ENCODE peak calls at places on chromosomes 16 and 17, in six cellular contexts. One of them, this sample, is unnamed.

GRCh38 chr16:31869511-31870201 is 4.0 kb upstream of the ZNF267 start:
- DNase-seq in stimulated activated CD8-positive, alpha-beta memory T cell treated with anti-CD3 and anti-CD28 coated beads, Interleukin-15, amount 100 ng/mL, for 1 hour: no peak
- DNase-seq in astrocyte of the cerebellum: no peak
- DNase-seq in head of caudate nucleus: peak; percentile 50
- DNase-seq in KBM-7: peak; percentile 93
- DNase-seq in effector memory CD4-positive, alpha-beta T cell: peak; percentile 77
- DNase-seq in this sample: no peak

GRCh38 chr17:72702998-72703397 is 389.5 kb downstream of the SLC39A11 start:
- DNase-seq in stimulated activated CD8-positive, alpha-beta memory T cell treated with anti-CD3 and anti-CD28 coated beads, Interleukin-15, amount 100 ng/mL, for 1 hour: no peak
- DNase-seq in astrocyte of the cerebellum: no peak
- DNase-seq in head of caudate nucleus: no peak
- DNase-seq in KBM-7: no peak
- DNase-seq in effector memory CD4-positive, alpha-beta T cell: no peak
- DNase-seq in this sample: no peak

GRCh38 chr17:42322382-42323267 is 34.3 kb downstream of the STAT5A start:
- DNase-seq in stimulated activated CD8-positive, alpha-beta memory T cell treated with anti-CD3 and anti-CD28 coated beads, Interleukin-15, amount 100 ng/mL, for 1 hour: peak; percentile 96
- DNase-seq in astrocyte of the cerebellum: peak; percentile 90
- DNase-seq in head of caudate nucleus: peak; percentile 93
- DNase-seq in KBM-7: peak; percentile 96
- DNase-seq in effector memory CD4-positive, alpha-beta T cell: peak; percentile 83
- DNase-seq in this sample: peak; percentile 65

GRCh38 chr17:79946352-79947231 is 89.1 kb downstream of the TBC1D16 start:
- DNase-seq in stimulated activated CD8-positive, alpha-beta memory T cell treated with anti-CD3 and anti-CD28 coated beads, Interleukin-15, amount 100 ng/mL, for 1 hour: no peak
- DNase-seq in astrocyte of the cerebellum: no peak
- DNase-seq in head of caudate nucleus: peak; percentile 10
- DNase-seq in KBM-7: no peak
- DNase-seq in effector memory CD4-positive, alpha-beta T cell: no peak
- DNase-seq in this sample: no peak

GRCh38 chr17:70190959-70191805 is 21.9 kb downstream of the KCNJ2 start:
- DNase-seq in stimulated activated CD8-positive, alpha-beta memory T cell treated with anti-CD3 and anti-CD28 coated beads, Interleukin-15, amount 100 ng/mL, for 1 hour: no peak
- DNase-seq in astrocyte of the cerebellum: no peak
- DNase-seq in head of caudate nucleus: no peak
- DNase-seq in KBM-7: no peak
- DNase-seq in effector memory CD4-positive, alpha-beta T cell: no peak
- DNase-seq in this sample: no peak

GRCh38 chr17:15298176-15298575 is 33.0 kb upstream of the PMP22 start:
- DNase-seq in stimulated activated CD8-positive, alpha-beta memory T cell treated with anti-CD3 and anti-CD28 coated beads, Interleukin-15, amount 100 ng/mL, for 1 hour: no peak
- DNase-seq in astrocyte of the cerebellum: no peak
- DNase-seq in head of caudate nucleus: no peak
- DNase-seq in KBM-7: no peak
- DNase-seq in effector memory CD4-positive, alpha-beta T cell: no peak
- DNase-seq in this sample: peak; percentile 69

GRCh38 chr16:49488740-49489525 is 115.3 kb downstream of the C16orf78 start:
- DNase-seq in stimulated activated CD8-positive, alpha-beta memory T cell treated with anti-CD3 and anti-CD28 coated beads, Interleukin-15, amount 100 ng/mL, for 1 hour: no peak
- DNase-seq in astrocyte of the cerebellum: no peak
- DNase-seq in head of caudate nucleus: peak; percentile 9
- DNase-seq in KBM-7: no peak
- DNase-seq in effector memory CD4-positive, alpha-beta T cell: no peak
- DNase-seq in this sample: no peak

GRCh38 chr17:66178642-66179041 is 13.3 kb downstream of the CEP112 start:
- DNase-seq in stimulated activated CD8-positive, alpha-beta memory T cell treated with anti-CD3 and anti-CD28 coated beads, Interleukin-15, amount 100 ng/mL, for 1 hour: no peak
- DNase-seq in astrocyte of the cerebellum: no peak
- DNase-seq in head of caudate nucleus: no peak
- DNase-seq in KBM-7: no peak
- DNase-seq in effector memory CD4-positive, alpha-beta T cell: no peak
- DNase-seq in this sample: no peak

GRCh38 chr17:63545302-63545928 is 4.9 kb upstream of the DCAF7 start:
- DNase-seq in stimulated activated CD8-positive, alpha-beta memory T cell treated with anti-CD3 and anti-CD28 coated beads, Interleukin-15, amount 100 ng/mL, for 1 hour: no peak
- DNase-seq in astrocyte of the cerebellum: no peak
- DNase-seq in head of caudate nucleus: no peak
- DNase-seq in KBM-7: no peak
- DNase-seq in effector memory CD4-positive, alpha-beta T cell: no peak
- DNase-seq in this sample: no peak

GRCh38 chr16:47234-47633 is 6.2 kb downstream of the POLR3K start:
- DNase-seq in stimulated activated CD8-positive, alpha-beta memory T cell treated with anti-CD3 and anti-CD28 coated beads, Interleukin-15, amount 100 ng/mL, for 1 hour: no peak
- DNase-seq in astrocyte of the cerebellum: no peak
- DNase-seq in head of caudate nucleus: no peak
- DNase-seq in KBM-7: no peak
- DNase-seq in effector memory CD4-positive, alpha-beta T cell: no peak
- DNase-seq in this sample: no peak

GRCh38 chr17:45942284-45942683 is 47.9 kb downstream of the MAPT start:
- DNase-seq in stimulated activated CD8-positive, alpha-beta memory T cell treated with anti-CD3 and anti-CD28 coated beads, Interleukin-15, amount 100 ng/mL, for 1 hour: no peak
- DNase-seq in astrocyte of the cerebellum: no peak
- DNase-seq in head of caudate nucleus: peak; percentile 94
- DNase-seq in KBM-7: no peak
- DNase-seq in effector memory CD4-positive, alpha-beta T cell: no peak
- DNase-seq in this sample: no peak

GRCh38 chr17:17044846-17045561 is 2.7 kb downstream of the MPRIP start:
- DNase-seq in stimulated activated CD8-positive, alpha-beta memory T cell treated with anti-CD3 and anti-CD28 coated beads, Interleukin-15, amount 100 ng/mL, for 1 hour: no peak
- DNase-seq in astrocyte of the cerebellum: peak; percentile 42
- DNase-seq in head of caudate nucleus: no peak
- DNase-seq in KBM-7: peak; percentile 92
- DNase-seq in effector memory CD4-positive, alpha-beta T cell: no peak
- DNase-seq in this sample: no peak

GRCh38 chr16:56950881-56951771 is 10.6 kb upstream of the CETP start:
- DNase-seq in stimulated activated CD8-positive, alpha-beta memory T cell treated with anti-CD3 and anti-CD28 coated beads, Interleukin-15, amount 100 ng/mL, for 1 hour: peak; percentile 34
- DNase-seq in astrocyte of the cerebellum: no peak
- DNase-seq in head of caudate nucleus: peak; percentile 30
- DNase-seq in KBM-7: peak; percentile 76
- DNase-seq in effector memory CD4-positive, alpha-beta T cell: peak; percentile 13
- DNase-seq in this sample: no peak

GRCh38 chr16:87681990-87682570 is 79.8 kb downstream of the JPH3 start:
- DNase-seq in stimulated activated CD8-positive, alpha-beta memory T cell treated with anti-CD3 and anti-CD28 coated beads, Interleukin-15, amount 100 ng/mL, for 1 hour: no peak
- DNase-seq in astrocyte of the cerebellum: peak; percentile 27
- DNase-seq in head of caudate nucleus: no peak
- DNase-seq in KBM-7: peak; percentile 35
- DNase-seq in effector memory CD4-positive, alpha-beta T cell: no peak
- DNase-seq in this sample: no peak